ENCODE peak calls at places on chromosomes 13 and 19, in five cellular contexts. One of them, this sample, is unnamed.

GRCh38 chr19:4456566-4456842 is 1.1 kb downstream of the UBXN6 start:
- DNase-seq in naive thymus-derived CD4-positive, alpha-beta T cell: no peak
- DNase-seq in thyroid gland: peak
- DNase-seq in tibial nerve: no peak
- DNase-seq in cardiac muscle cell: peak
- DNase-seq in this sample: no peak

GRCh38 chr19:12331211-12331941 is 2.1 kb downstream of the ZNF563 start:
- DNase-seq in naive thymus-derived CD4-positive, alpha-beta T cell: peak
- DNase-seq in thyroid gland: peak
- DNase-seq in tibial nerve: no peak
- DNase-seq in cardiac muscle cell: no peak
- DNase-seq in this sample: no peak

GRCh38 chr13:102897371-102898138 is 51.7 kb downstream of the ERCC5 start:
- DNase-seq in naive thymus-derived CD4-positive, alpha-beta T cell: no peak
- DNase-seq in thyroid gland: no peak
- DNase-seq in tibial nerve: no peak
- DNase-seq in cardiac muscle cell: no peak
- DNase-seq in this sample: no peak

GRCh38 chr13:33135097-33135496 is 118.9 kb downstream of the KL start:
- DNase-seq in naive thymus-derived CD4-positive, alpha-beta T cell: no peak
- DNase-seq in thyroid gland: no peak
- DNase-seq in tibial nerve: no peak
- DNase-seq in cardiac muscle cell: no peak
- DNase-seq in this sample: no peak

GRCh38 chr13:19685034-19685433 is 51.6 kb downstream of the MPHOSPH8 start:
- DNase-seq in naive thymus-derived CD4-positive, alpha-beta T cell: no peak
- DNase-seq in thyroid gland: no peak
- DNase-seq in tibial nerve: no peak
- DNase-seq in cardiac muscle cell: no peak
- DNase-seq in this sample: no peak

GRCh38 chr13:79336971-79337370 is 69.1 kb downstream of the RBM26 start:
- DNase-seq in naive thymus-derived CD4-positive, alpha-beta T cell: no peak
- DNase-seq in thyroid gland: no peak
- DNase-seq in tibial nerve: no peak
- DNase-seq in cardiac muscle cell: no peak
- DNase-seq in this sample: peak

GRCh38 chr13:65913173-65913572 is 1317.0 kb downstream of the PCDH9 start:
- DNase-seq in naive thymus-derived CD4-positive, alpha-beta T cell: no peak
- DNase-seq in thyroid gland: no peak
- DNase-seq in tibial nerve: no peak
- DNase-seq in cardiac muscle cell: peak
- DNase-seq in this sample: no peak

GRCh38 chr13:98487016-98487415 is 89.9 kb downstream of the STK24 start:
- DNase-seq in naive thymus-derived CD4-positive, alpha-beta T cell: no peak
- DNase-seq in thyroid gland: no peak
- DNase-seq in tibial nerve: no peak
- DNase-seq in cardiac muscle cell: no peak
- DNase-seq in this sample: no peak

GRCh38 chr19:14073925-14074838 is 1.6 kb downstream of the MISP3 start:
- DNase-seq in naive thymus-derived CD4-positive, alpha-beta T cell: no peak
- DNase-seq in thyroid gland: no peak
- DNase-seq in tibial nerve: peak
- DNase-seq in cardiac muscle cell: no peak
- DNase-seq in this sample: peak

GRCh38 chr13:84994582-84994981 is 804.6 kb downstream of the SLITRK6 start:
- DNase-seq in naive thymus-derived CD4-positive, alpha-beta T cell: no peak
- DNase-seq in thyroid gland: no peak
- DNase-seq in tibial nerve: no peak
- DNase-seq in cardiac muscle cell: no peak
- DNase-seq in this sample: no peak

GRCh38 chr13:65600702-65601101 is 1629.4 kb downstream of the PCDH9 start:
- DNase-seq in naive thymus-derived CD4-positive, alpha-beta T cell: no peak
- DNase-seq in thyroid gland: no peak
- DNase-seq in tibial nerve: no peak
- DNase-seq in cardiac muscle cell: peak
- DNase-seq in this sample: no peak

DNA sequence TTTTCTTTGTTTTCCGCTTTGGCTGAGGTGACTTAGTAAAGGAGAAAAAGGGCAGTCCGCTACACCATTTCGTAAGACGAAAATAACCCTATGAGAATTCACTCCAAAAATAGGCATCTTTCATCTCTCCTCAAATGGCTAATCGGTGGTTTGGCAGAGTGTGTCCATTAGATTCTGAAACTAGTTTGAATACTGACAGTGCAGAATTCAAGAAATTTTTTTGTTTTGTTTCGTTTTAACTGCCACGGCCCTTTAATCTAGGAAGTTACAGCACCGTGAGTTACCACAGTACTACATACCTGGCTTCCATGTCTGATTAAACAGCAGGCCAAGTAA is 159.3 kb downstream of the RNF17 start:
- DNase-seq in naive thymus-derived CD4-positive, alpha-beta T cell: no peak
- DNase-seq in thyroid gland: no peak
- DNase-seq in tibial nerve: peak
- DNase-seq in cardiac muscle cell: peak
- DNase-seq in this sample: no peak
- H3K4me3 ChIP-seq in naive thymus-derived CD4-positive, alpha-beta T cell: peak
- H3K4me3 ChIP-seq in thyroid gland: peak
- H3K4me3 ChIP-seq in tibial nerve: peak
- H3K4me3 ChIP-seq in cardiac muscle cell: peak
- H3K4me3 ChIP-seq in this sample: peak

GRCh38 chr19:16360738-16361137 is 36.1 kb downstream of the KLF2 start:
- DNase-seq in naive thymus-derived CD4-positive, alpha-beta T cell: no peak
- DNase-seq in thyroid gland: no peak
- DNase-seq in tibial nerve: no peak
- DNase-seq in cardiac muscle cell: no peak
- DNase-seq in this sample: no peak

GRCh38 chr19:16358456-16358855 is 33.8 kb downstream of the KLF2 start:
- DNase-seq in naive thymus-derived CD4-positive, alpha-beta T cell: no peak
- DNase-seq in thyroid gland: no peak
- DNase-seq in tibial nerve: no peak
- DNase-seq in cardiac muscle cell: no peak
- DNase-seq in this sample: no peak

GRCh38 chr19:16359074-16359473 is 34.4 kb downstream of the KLF2 start:
- DNase-seq in naive thymus-derived CD4-positive, alpha-beta T cell: no peak
- DNase-seq in thyroid gland: no peak
- DNase-seq in tibial nerve: no peak
- DNase-seq in cardiac muscle cell: no peak
- DNase-seq in this sample: peak

GRCh38 chr19:16361254-16361653 is 36.6 kb downstream of the KLF2 start:
- DNase-seq in naive thymus-derived CD4-positive, alpha-beta T cell: no peak
- DNase-seq in thyroid gland: no peak
- DNase-seq in tibial nerve: no peak
- DNase-seq in cardiac muscle cell: no peak
- DNase-seq in this sample: no peak

DNA sequence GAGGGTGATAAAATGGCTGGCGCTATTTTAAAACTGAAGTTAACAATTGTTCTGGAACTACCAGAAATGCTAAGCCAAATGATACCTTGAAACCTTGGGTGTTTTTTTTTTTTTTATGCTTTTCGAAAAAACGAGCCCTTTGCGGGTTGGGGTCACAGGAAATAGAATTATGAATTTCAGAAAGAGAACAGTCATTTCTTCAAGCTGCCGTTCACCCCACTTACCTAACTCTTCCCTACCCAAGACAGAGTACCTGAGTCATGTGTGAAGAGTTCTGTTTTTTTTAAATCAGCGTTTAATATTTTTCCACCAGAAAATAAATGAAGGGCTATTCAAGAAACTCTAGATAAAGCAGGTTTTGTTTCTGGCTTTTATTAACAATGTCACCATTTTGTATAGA is 35.3 kb downstream of the KLF2 start:
- DNase-seq in naive thymus-derived CD4-positive, alpha-beta T cell: no peak
- DNase-seq in thyroid gland: no peak
- DNase-seq in tibial nerve: no peak
- DNase-seq in cardiac muscle cell: no peak
- DNase-seq in this sample: no peak
- H3K27ac ChIP-seq in naive thymus-derived CD4-positive, alpha-beta T cell: peak
- H3K27ac ChIP-seq in thyroid gland: no peak
- H3K27ac ChIP-seq in tibial nerve: no peak
- H3K27ac ChIP-seq in cardiac muscle cell: no peak
- H3K27ac ChIP-seq in this sample: no peak

DNA sequence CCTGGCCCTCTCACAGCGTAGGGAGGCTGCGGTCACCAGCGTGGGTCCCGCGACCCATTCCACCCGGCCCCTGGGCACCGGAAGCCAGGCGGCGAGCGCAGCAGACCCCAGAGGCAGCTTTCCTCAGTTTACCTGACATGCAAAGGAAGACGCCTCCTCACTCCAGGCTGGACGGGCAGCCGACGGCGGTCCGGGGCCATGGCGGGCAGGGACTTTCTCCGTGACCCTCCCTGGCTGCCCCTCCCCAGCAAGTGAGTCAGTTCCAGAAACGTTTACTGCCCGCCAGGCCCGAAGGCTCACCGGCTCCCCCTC is 5.5 kb downstream of the SBNO2 start:
- DNase-seq in naive thymus-derived CD4-positive, alpha-beta T cell: no peak
- DNase-seq in thyroid gland: no peak
- DNase-seq in tibial nerve: no peak
- DNase-seq in cardiac muscle cell: no peak
- DNase-seq in this sample: no peak
- H3K4me3 ChIP-seq in naive thymus-derived CD4-positive, alpha-beta T cell: no peak
- H3K4me3 ChIP-seq in thyroid gland: no peak
- H3K4me3 ChIP-seq in tibial nerve: peak
- H3K4me3 ChIP-seq in cardiac muscle cell: no peak
- H3K4me3 ChIP-seq in this sample: peak

GRCh38 chr19:50516859-50517703 is 3.4 kb upstream of the ASPDH start:
- DNase-seq in naive thymus-derived CD4-positive, alpha-beta T cell: no peak
- DNase-seq in thyroid gland: no peak
- DNase-seq in tibial nerve: no peak
- DNase-seq in cardiac muscle cell: no peak
- DNase-seq in this sample: no peak
- H3K27ac ChIP-seq in naive thymus-derived CD4-positive, alpha-beta T cell: no peak
- H3K27ac ChIP-seq in thyroid gland: no peak
- H3K27ac ChIP-seq in tibial nerve: no peak
- H3K27ac ChIP-seq in cardiac muscle cell: no peak
- H3K27ac ChIP-seq in this sample: no peak

GRCh38 chr19:44613295-44614168 is at the start of gene IGSF23:
- DNase-seq in naive thymus-derived CD4-positive, alpha-beta T cell: no peak
- DNase-seq in thyroid gland: no peak
- DNase-seq in tibial nerve: no peak
- DNase-seq in cardiac muscle cell: no peak
- DNase-seq in this sample: no peak
- H3K4me3 ChIP-seq in naive thymus-derived CD4-positive, alpha-beta T cell: no peak
- H3K4me3 ChIP-seq in thyroid gland: no peak
- H3K4me3 ChIP-seq in tibial nerve: no peak
- H3K4me3 ChIP-seq in cardiac muscle cell: no peak
- H3K4me3 ChIP-seq in this sample: peak

DNA sequence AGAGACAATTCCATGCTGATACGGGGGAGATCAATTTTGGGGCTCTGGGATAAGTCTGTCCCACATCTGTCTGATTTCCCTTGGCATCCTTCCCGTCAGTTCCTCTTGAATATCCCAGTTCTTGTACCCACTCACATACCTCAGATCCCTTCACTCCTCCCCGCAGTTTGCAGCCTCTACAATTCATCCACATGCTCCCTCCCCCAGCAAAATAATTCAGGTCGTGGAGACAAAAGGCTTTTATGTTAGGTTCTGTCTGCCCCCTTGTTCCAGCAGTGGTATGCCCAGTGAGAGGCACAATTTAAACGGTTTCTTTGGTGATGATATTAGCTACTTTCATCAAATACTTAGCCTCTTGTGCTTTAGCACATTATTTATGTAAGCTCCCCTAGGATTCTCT is 9.6 kb downstream of the RPS16 start:
- DNase-seq in naive thymus-derived CD4-positive, alpha-beta T cell: no peak
- DNase-seq in thyroid gland: no peak
- DNase-seq in tibial nerve: no peak
- DNase-seq in cardiac muscle cell: no peak
- DNase-seq in this sample: no peak
- H3K27ac ChIP-seq in naive thymus-derived CD4-positive, alpha-beta T cell: no peak
- H3K27ac ChIP-seq in thyroid gland: no peak
- H3K27ac ChIP-seq in tibial nerve: no peak
- H3K27ac ChIP-seq in cardiac muscle cell: peak
- H3K27ac ChIP-seq in this sample: no peak

DNA sequence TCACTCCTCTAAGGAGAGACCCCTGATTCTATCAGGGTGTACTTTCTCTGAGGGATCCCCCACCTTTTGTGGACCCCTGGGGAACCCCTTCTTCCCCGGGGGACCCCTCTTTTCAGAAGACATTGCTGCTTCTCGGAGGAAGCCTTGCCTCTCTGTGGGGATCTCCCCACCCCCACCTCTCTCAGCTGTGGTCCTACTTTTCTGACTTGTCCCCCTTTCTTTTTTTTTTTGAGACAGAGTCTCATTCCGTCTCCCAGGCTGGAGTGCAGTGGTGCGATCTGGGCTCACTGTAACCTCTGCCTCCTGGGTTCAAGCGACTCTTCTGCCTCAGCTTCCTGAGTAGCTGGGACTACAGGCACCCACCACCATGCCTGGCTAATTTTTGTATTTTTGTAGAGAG is 18.4 kb upstream of the GATAD2A start:
- DNase-seq in naive thymus-derived CD4-positive, alpha-beta T cell: no peak
- DNase-seq in thyroid gland: no peak
- DNase-seq in tibial nerve: no peak
- DNase-seq in cardiac muscle cell: no peak
- DNase-seq in this sample: no peak
- H3K4me3 ChIP-seq in naive thymus-derived CD4-positive, alpha-beta T cell: peak
- H3K4me3 ChIP-seq in thyroid gland: no peak
- H3K4me3 ChIP-seq in tibial nerve: peak
- H3K4me3 ChIP-seq in cardiac muscle cell: peak
- H3K4me3 ChIP-seq in this sample: peak

GRCh38 chr13:44396963-44397580 is 23.4 kb downstream of the SERP2 start:
- DNase-seq in naive thymus-derived CD4-positive, alpha-beta T cell: no peak
- DNase-seq in thyroid gland: peak
- DNase-seq in tibial nerve: no peak
- DNase-seq in cardiac muscle cell: peak
- DNase-seq in this sample: no peak
- H3K27ac ChIP-seq in naive thymus-derived CD4-positive, alpha-beta T cell: no peak
- H3K27ac ChIP-seq in thyroid gland: peak
- H3K27ac ChIP-seq in tibial nerve: peak
- H3K27ac ChIP-seq in cardiac muscle cell: peak
- H3K27ac ChIP-seq in this sample: peak